ENCODE peak calls at places on chromosome 20, in six cellular contexts. J is omental fat pad, G is endodermal cell, N is dorsolateral prefrontal cortex, Z is left ventricle myocardium inferior, K is cardiac fibroblast. I is an unnamed sample.

GRCh38 chr20:14619411-14619810 is 282.0 kb upstream of the FLRT3 start:
- DNase-seq in J (no peak), G (no peak), N (no peak), Z (no peak), K (no peak), I (no peak)

GRCh38 chr20:54318892-54319291 is 111.0 kb downstream of the PFDN4 start:
- DNase-seq in J (no peak), G (no peak), N (no peak), Z (no peak), K (no peak), I (no peak)

GRCh38 chr20:45044084-45044573 is 56.8 kb downstream of the KCNS1 start:
- DNase-seq in J (no peak), G (peak), N (no peak), Z (no peak), K (peak), I (no peak)

GRCh38 chr20:63092660-63093215 is 86.0 kb upstream of the BHLHE23 start:
- DNase-seq in J (no peak), G (peak), N (no peak), Z (peak), K (no peak), I (peak)

GRCh38 chr20:13525225-13525940 is 113.3 kb downstream of the TASP1 start:
- DNase-seq in J (no peak), G (no peak), N (no peak), Z (no peak), K (peak), I (no peak)

GRCh38 chr20:49586967-49587587 is 19.1 kb upstream of the PTGIS start:
- DNase-seq in J (no peak), G (no peak), N (no peak), Z (no peak), K (peak), I (no peak)

GRCh38 chr20:3168079-3168828 is 5.1 kb downstream of the LZTS3 start:
- DNase-seq in J (no peak), G (peak), N (no peak), Z (peak), K (no peak), I (no peak)

GRCh38 chr20:52003976-52004375 is 187.6 kb downstream of the ZFP64 start:
- DNase-seq in J (no peak), G (no peak), N (no peak), Z (no peak), K (no peak), I (no peak)

GRCh38 chr20:64232794-64233193 is 22.8 kb upstream of the PCMTD2 start:
- DNase-seq in J (no peak), G (no peak), N (no peak), Z (peak), K (no peak), I (peak)

GRCh38 chr20:40471261-40471629 is 217.8 kb downstream of the MAFB start:
- DNase-seq in J (no peak), G (peak), N (no peak), Z (no peak), K (no peak), I (no peak)

GRCh38 chr20:63534831-63535651 is 2.1 kb downstream of the PTK6 start:
- DNase-seq in J (no peak), G (peak), N (no peak), Z (no peak), K (no peak), I (peak)

GRCh38 chr20:3000852-3001523 is 42.4 kb upstream of the GNRH2 start:
- DNase-seq in J (no peak), G (no peak), N (no peak), Z (no peak), K (peak), I (no peak)

GRCh38 chr20:54011352-54011751 is 59.0 kb downstream of the BCAS1 start:
- DNase-seq in J (no peak), G (no peak), N (no peak), Z (no peak), K (no peak), I (no peak)

GRCh38 chr20:59042151-59042795 is at the start of gene PRELID3B:
- DNase-seq in J (no peak), G (no peak), N (no peak), Z (peak), K (peak), I (peak)

GRCh38 chr20:11544029-11544678 is 373.5 kb upstream of the BTBD3 start:
- DNase-seq in J (no peak), G (peak), N (no peak), Z (no peak), K (peak), I (no peak)

GRCh38 chr20:25148982-25149846 is 46.3 kb upstream of the ENTPD6 start:
- DNase-seq in J (no peak), G (no peak), N (no peak), Z (no peak), K (peak), I (no peak)

GRCh38 chr20:4082406-4083102 is 67.2 kb upstream of the RNF24 start:
- DNase-seq in J (no peak), G (peak), N (no peak), Z (peak), K (peak), I (no peak)

GRCh38 chr20:22974354-22974753 is 60.8 kb upstream of the SSTR4 start:
- DNase-seq in J (no peak), G (peak), N (no peak), Z (no peak), K (peak), I (no peak)

GRCh38 chr20:25206063-25206403 is 10.5 kb downstream of the ENTPD6 start:
- DNase-seq in J (no peak), G (no peak), N (no peak), Z (no peak), K (no peak), I (no peak)

GRCh38 chr20:2133318-2134183 is 31.9 kb downstream of the STK35 start:
- DNase-seq in J (no peak), G (no peak), N (no peak), Z (no peak), K (peak), I (no peak)

GRCh38 chr20:64241061-64241460 is 14.5 kb upstream of the PCMTD2 start:
- DNase-seq in J (peak), G (no peak), N (no peak), Z (no peak), K (no peak), I (no peak)

GRCh38 chr20:46640044-46640443 is 11.2 kb downstream of the SLC13A3 start:
- DNase-seq in J (no peak), G (no peak), N (no peak), Z (no peak), K (no peak), I (no peak)

GRCh38 chr20:58822748-58823730 is 27.7 kb downstream of the GNAS-AS1 start:
- DNase-seq in J (no peak), G (no peak), N (no peak), Z (no peak), K (no peak), I (no peak)

GRCh38 chr20:39446397-39446796 is 484.3 kb downstream of the DHX35 start:
- DNase-seq in J (no peak), G (no peak), N (no peak), Z (no peak), K (no peak), I (no peak)

GRCh38 chr20:7624886-7625285 is 315.4 kb downstream of the HAO1 start:
- DNase-seq in J (no peak), G (no peak), N (no peak), Z (no peak), K (no peak), I (no peak)

GRCh38 chr20:40265872-40266533 is 423.0 kb downstream of the MAFB start:
- DNase-seq in J (no peak), G (peak), N (peak), Z (no peak), K (peak), I (no peak)

GRCh38 chr20:41004561-41005360 is 23.9 kb upstream of the TOP1 start:
- DNase-seq in J (no peak), G (no peak), N (no peak), Z (no peak), K (peak), I (no peak)

GRCh38 chr20:45100563-45101245 is at the start of gene KCNS1:
- DNase-seq in J (no peak), G (peak), N (peak), Z (no peak), K (no peak), I (peak)

DNA sequence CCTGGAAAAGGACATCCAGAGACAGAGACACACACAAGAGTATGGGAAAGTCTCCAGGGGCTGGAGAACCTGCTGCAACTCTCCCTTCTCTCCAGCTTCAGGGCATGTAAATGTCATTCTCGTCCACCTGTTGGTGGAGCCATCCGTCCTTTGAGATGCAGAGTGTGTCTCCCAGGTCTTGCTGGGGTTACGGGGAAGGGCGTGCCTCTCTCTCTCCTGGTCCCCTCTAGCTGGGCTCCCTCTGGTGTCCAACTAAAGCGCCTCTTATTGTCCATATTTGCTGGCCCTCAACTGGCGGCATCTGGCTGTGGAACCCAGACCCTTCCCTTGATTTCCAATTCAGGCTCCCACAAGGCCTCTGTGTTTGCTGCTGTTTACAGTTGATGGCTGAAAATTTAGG is 244.1 kb downstream of the BMP7 start:
- DNase-seq in J (no peak), G (peak), N (no peak), Z (no peak), K (no peak), I (no peak)
- TF ChIP-seq CTCF in J (no peak), G (peak), N (no peak), Z (no peak), K (no peak), I (no peak)

GRCh38 chr20:17648782-17649730 is 33.0 kb downstream of the RRBP1 start:
- DNase-seq in J (no peak), G (peak), N (no peak), Z (no peak), K (no peak), I (peak)
- TF ChIP-seq CTCF in J (no peak), G (peak), N (peak), Z (peak), K (peak), I (peak)

GRCh38 chr20:61745397-61746146 is 320.1 kb downstream of the TAF4 start:
- DNase-seq in J (no peak), G (no peak), N (no peak), Z (no peak), K (no peak), I (peak)
- TF ChIP-seq CTCF in J (no peak), G (no peak), N (no peak), Z (no peak), K (no peak), I (no peak)

GRCh38 chr20:43508604-43509040 is 1.1 kb downstream of the L3MBTL1 start:
- DNase-seq in J (no peak), G (peak), N (no peak), Z (no peak), K (peak), I (no peak)

GRCh38 chr20:43508106-43508505 is 609 bp downstream of the L3MBTL1 start:
- DNase-seq in J (no peak), G (peak), N (no peak), Z (no peak), K (no peak), I (no peak)

GRCh38 chr20:43506238-43506637 is 1.3 kb upstream of the L3MBTL1 start:
- DNase-seq in J (no peak), G (no peak), N (no peak), Z (no peak), K (no peak), I (no peak)

GRCh38 chr20:43511879-43512278 is 4.4 kb downstream of the L3MBTL1 start:
- DNase-seq in J (no peak), G (no peak), N (no peak), Z (no peak), K (no peak), I (no peak)

GRCh38 chr20:43507150-43508080 is at the start of gene L3MBTL1:
- DNase-seq in J (no peak), G (peak), N (peak), Z (peak), K (peak), I (peak)
- TF ChIP-seq CTCF in J (no peak), G (no peak), N (no peak), Z (no peak), K (no peak), I (no peak)

GRCh38 chr20:36886859-36887778 is 11.2 kb downstream of the TLDC2 start:
- DNase-seq in J (peak), G (peak), N (peak), Z (peak), K (peak), I (peak)
- TF ChIP-seq CTCF in J (no peak), G (peak), N (peak), Z (peak), K (peak), I (peak)

GRCh38 chr20:5822569-5822968 is 72.4 kb downstream of the SHLD1 start:
- DNase-seq in J (no peak), G (no peak), N (no peak), Z (no peak), K (no peak), I (no peak)
- TF ChIP-seq CTCF in J (no peak), G (no peak), N (no peak), Z (no peak), K (no peak), I (no peak)

GRCh38 chr20:36384022-36384619 is 78.0 kb downstream of the DLGAP4 start:
- DNase-seq in J (no peak), G (peak), N (no peak), Z (no peak), K (peak), I (no peak)
- TF ChIP-seq CTCF in J (no peak), G (peak), N (no peak), Z (no peak), K (peak), I (no peak)